ENCODE peak calls at places on chromosome 13, in four cellular contexts. One of them, this sample, is unnamed.

GRCh38 chr13:35600137-35600536 is 123.6 kb upstream of the MAB21L1 start:
- DNase-seq in neural progenitor cell: no peak
- DNase-seq in ovary: no peak
- DNase-seq in cardiac muscle cell: no peak
- DNase-seq in this sample: no peak

GRCh38 chr13:75400775-75401174 is 81.2 kb downstream of the TBC1D4 start:
- DNase-seq in neural progenitor cell: no peak
- DNase-seq in ovary: no peak
- DNase-seq in cardiac muscle cell: no peak
- DNase-seq in this sample: no peak

GRCh38 chr13:31675521-31675953 is 63.8 kb upstream of the RXFP2 start:
- DNase-seq in neural progenitor cell: no peak
- DNase-seq in ovary: no peak
- DNase-seq in cardiac muscle cell: no peak
- DNase-seq in this sample: no peak

GRCh38 chr13:27465611-27466010 is 15.2 kb upstream of the MTIF3 start:
- DNase-seq in neural progenitor cell: no peak
- DNase-seq in ovary: no peak
- DNase-seq in cardiac muscle cell: no peak
- DNase-seq in this sample: no peak

GRCh38 chr13:35818577-35819165 is 312.5 kb downstream of the DCLK1 start:
- DNase-seq in neural progenitor cell: peak; percentile 58
- DNase-seq in ovary: no peak
- DNase-seq in cardiac muscle cell: peak; percentile 57
- DNase-seq in this sample: no peak

GRCh38 chr13:92843549-92843948 is 383.1 kb upstream of the GPC6 start:
- DNase-seq in neural progenitor cell: no peak
- DNase-seq in ovary: no peak
- DNase-seq in cardiac muscle cell: no peak
- DNase-seq in this sample: no peak

GRCh38 chr13:73781384-73781783 is 352.8 kb downstream of the KLF12 start:
- DNase-seq in neural progenitor cell: no peak
- DNase-seq in ovary: no peak
- DNase-seq in cardiac muscle cell: no peak
- DNase-seq in this sample: no peak

GRCh38 chr13:39777527-39778061 is 122.1 kb downstream of the COG6 start:
- DNase-seq in neural progenitor cell: peak; percentile 41
- DNase-seq in ovary: no peak
- DNase-seq in cardiac muscle cell: no peak
- DNase-seq in this sample: peak; percentile 70

DNA sequence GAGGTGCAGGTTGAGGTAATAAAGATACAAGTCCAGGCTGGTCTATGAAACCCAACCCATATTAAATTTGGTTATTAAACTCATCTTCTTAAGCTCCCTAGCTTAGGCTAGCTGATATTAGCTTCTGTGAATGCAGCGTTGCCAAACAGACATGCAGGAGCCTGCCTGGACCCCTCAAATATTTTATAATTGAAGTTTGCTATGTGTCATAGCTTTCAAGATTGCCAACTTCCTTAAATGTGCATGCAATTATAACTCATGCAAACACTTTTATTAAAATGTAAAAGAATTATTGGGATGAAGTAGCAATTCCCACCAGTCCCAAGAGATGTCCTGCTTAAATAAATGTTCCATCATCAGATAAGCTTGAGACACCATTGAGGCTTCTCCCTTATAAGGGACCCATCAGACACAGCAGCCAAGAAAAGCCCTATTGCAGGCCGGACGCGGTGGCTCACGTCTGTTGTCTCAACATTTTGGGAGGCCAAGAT is 51.3 kb downstream of the MBNL2 start:
- DNase-seq in neural progenitor cell: no peak
- DNase-seq in ovary: no peak
- DNase-seq in cardiac muscle cell: no peak
- DNase-seq in this sample: peak; percentile 94
- H3K4me1 ChIP-seq in neural progenitor cell: no peaks in the 10 kb centered on the region
- H3K4me1 ChIP-seq in ovary: peaks cover 25% of the 10 kb centered on the region
- H3K4me1 ChIP-seq in cardiac muscle cell: no peaks in the 10 kb centered on the region
- H3K4me1 ChIP-seq in this sample: peaks cover 74% of the 10 kb centered on the region

GRCh38 chr13:95156208-95156607 is 145.0 kb downstream of the ABCC4 start:
- DNase-seq in neural progenitor cell: no peak
- DNase-seq in ovary: no peak
- DNase-seq in cardiac muscle cell: no peak
- DNase-seq in this sample: no peak

GRCh38 chr13:95155504-95155903 is 145.7 kb downstream of the ABCC4 start:
- DNase-seq in neural progenitor cell: no peak
- DNase-seq in ovary: no peak
- DNase-seq in cardiac muscle cell: no peak
- DNase-seq in this sample: no peak

GRCh38 chr13:95155093-95155492 is 146.2 kb downstream of the ABCC4 start:
- DNase-seq in neural progenitor cell: no peak
- DNase-seq in ovary: no peak
- DNase-seq in cardiac muscle cell: no peak
- DNase-seq in this sample: no peak

GRCh38 chr13:95164830-95165229 is 136.4 kb downstream of the ABCC4 start:
- DNase-seq in neural progenitor cell: no peak
- DNase-seq in ovary: no peak
- DNase-seq in cardiac muscle cell: no peak
- DNase-seq in this sample: no peak

DNA sequence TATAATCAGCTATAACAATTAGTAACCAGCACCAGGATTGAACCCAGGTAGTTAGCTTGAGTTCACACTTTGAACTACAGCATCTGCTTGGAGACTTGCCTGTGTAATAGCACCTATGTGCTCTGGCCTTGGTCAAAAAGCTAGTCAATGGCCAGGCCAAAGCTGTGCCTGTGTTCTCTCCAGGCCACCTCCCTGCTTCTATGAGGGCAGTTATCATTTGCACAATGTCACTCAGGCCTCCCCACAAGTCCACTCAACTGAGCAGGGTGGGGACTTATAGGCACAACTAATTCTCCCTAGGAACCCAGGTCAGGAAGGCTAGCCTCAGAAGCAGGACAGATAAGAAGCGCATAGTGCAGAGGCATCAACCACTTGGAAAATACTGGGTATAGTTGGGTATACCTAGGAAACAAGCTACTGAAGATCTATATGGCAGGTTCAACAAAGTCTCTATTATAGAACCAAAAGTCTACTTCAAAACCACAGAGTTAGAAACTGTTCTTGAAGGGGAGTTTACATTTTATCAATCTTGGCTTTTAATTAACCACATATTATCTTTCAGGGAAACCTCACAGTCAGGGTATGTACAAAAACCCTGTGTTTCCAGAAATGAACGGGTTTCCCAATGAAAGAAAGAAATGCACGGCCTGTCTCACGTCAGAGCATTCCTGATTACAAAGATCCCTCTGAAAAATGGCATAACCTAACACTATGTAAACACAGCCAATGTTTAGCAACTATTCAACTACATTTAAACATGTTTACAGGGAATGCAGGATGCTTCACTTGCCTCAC is 140.9 kb downstream of the ABCC4 start:
- DNase-seq in neural progenitor cell: no peak
- DNase-seq in ovary: no peak
- DNase-seq in cardiac muscle cell: peak; percentile 5
- DNase-seq in this sample: no peak
- H3K36me3 ChIP-seq in neural progenitor cell: no peaks in the 10 kb centered on the region
- H3K36me3 ChIP-seq in ovary: no peaks in the 10 kb centered on the region
- H3K36me3 ChIP-seq in cardiac muscle cell: no peaks in the 10 kb centered on the region
- H3K36me3 ChIP-seq in this sample: peaks cover 2% of the 10 kb centered on the region

GRCh38 chr13:111460548-111461444 is 140.4 kb downstream of the TEX29 start:
- DNase-seq in neural progenitor cell: peak; percentile 80
- DNase-seq in ovary: no peak
- DNase-seq in cardiac muscle cell: peak; percentile 66
- DNase-seq in this sample: no peak

GRCh38 chr13:111459803-111460547 is 139.5 kb downstream of the TEX29 start:
- DNase-seq in neural progenitor cell: no peak
- DNase-seq in ovary: no peak
- DNase-seq in cardiac muscle cell: no peak
- DNase-seq in this sample: no peak

GRCh38 chr13:111456452-111457230 is 136.2 kb downstream of the TEX29 start:
- DNase-seq in neural progenitor cell: no peak
- DNase-seq in ovary: no peak
- DNase-seq in cardiac muscle cell: no peak
- DNase-seq in this sample: no peak

GRCh38 chr13:111458001-111458531 is 137.6 kb downstream of the TEX29 start:
- DNase-seq in neural progenitor cell: no peak
- DNase-seq in ovary: no peak
- DNase-seq in cardiac muscle cell: no peak
- DNase-seq in this sample: no peak

DNA sequence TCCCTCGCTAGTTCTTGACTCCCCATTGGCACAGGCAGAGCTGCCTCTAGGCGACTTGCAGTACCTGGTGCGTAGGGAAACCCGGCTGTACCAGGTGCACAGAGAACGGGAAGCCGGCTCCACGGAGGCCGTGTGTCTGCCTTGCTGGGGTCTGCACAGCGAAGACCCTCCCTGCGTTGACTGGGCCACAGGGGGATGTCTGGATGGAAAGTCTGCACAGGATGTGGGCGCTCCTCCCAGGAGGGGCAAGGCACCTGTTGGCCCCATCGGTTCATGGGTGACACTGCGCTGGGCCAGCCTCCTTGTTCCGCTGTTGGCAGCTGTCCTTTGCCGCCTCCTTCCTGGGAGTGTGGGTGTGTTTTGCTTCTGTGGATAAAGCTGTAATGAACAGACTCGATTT is 138.3 kb downstream of the TEX29 start:
- DNase-seq in neural progenitor cell: no peak
- DNase-seq in ovary: no peak
- DNase-seq in cardiac muscle cell: no peak
- DNase-seq in this sample: no peak
- H3K4me1 ChIP-seq in neural progenitor cell: no peaks in the 10 kb centered on the region
- H3K4me1 ChIP-seq in ovary: no peaks in the 10 kb centered on the region
- H3K4me1 ChIP-seq in cardiac muscle cell: no peaks in the 10 kb centered on the region
- H3K4me1 ChIP-seq in this sample: no peaks in the 10 kb centered on the region

DNA sequence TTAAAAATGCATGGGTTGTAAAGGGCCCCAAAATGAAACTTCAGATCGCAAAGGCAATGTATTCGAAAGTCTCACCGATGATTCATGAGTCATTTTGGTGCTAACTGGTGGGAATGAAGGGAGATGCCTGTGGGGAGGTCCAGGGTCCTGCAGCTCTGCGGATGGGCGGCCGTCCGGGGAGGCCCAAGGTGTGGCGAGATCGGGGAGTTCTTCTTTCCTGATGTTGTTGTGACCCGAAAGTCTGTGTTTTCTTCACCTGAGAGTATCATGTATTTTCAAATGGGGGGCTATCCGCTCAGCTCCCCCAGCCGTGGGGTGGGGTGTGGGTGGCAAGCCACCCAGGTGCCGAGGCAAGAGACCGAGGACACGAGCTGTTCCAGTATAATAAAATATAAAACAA is 36.5 kb downstream of the TFDP1 start:
- DNase-seq in neural progenitor cell: no peak
- DNase-seq in ovary: no peak
- DNase-seq in cardiac muscle cell: no peak
- DNase-seq in this sample: no peak
- H3K36me3 ChIP-seq in neural progenitor cell: peaks cover 12% of the 10 kb centered on the region
- H3K36me3 ChIP-seq in ovary: no peaks in the 10 kb centered on the region
- H3K36me3 ChIP-seq in cardiac muscle cell: peaks cover 5% of the 10 kb centered on the region
- H3K36me3 ChIP-seq in this sample: peaks cover 24% of the 10 kb centered on the region

DNA sequence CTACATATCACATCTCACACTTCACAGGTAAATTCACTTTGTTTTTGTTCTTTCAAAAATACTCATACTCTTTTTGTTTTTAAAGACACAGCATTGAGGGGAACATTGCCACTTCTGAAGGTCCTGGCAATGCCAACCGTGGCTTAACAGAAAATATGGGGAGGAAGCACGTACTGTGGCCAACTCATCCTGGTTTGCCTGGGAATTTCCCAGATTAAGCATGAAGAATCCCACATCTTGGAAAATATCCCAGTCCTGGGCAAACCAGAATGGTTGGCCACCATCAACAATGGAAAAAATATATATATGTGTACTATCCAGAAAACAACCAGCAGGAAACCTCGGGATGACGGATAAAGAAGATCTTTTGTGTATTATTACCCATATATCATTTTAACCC is 1032.2 kb upstream of the SLC10A2 start:
- DNase-seq in neural progenitor cell: no peak
- DNase-seq in ovary: no peak
- DNase-seq in cardiac muscle cell: no peak
- DNase-seq in this sample: no peak
- H3K4me1 ChIP-seq in neural progenitor cell: no peaks in the 10 kb centered on the region
- H3K4me1 ChIP-seq in ovary: no peaks in the 10 kb centered on the region
- H3K4me1 ChIP-seq in cardiac muscle cell: no peaks in the 10 kb centered on the region
- H3K4me1 ChIP-seq in this sample: no peaks in the 10 kb centered on the region

GRCh38 chr13:114235697-114236096 is 1.0 kb downstream of the CDC16 start:
- DNase-seq in neural progenitor cell: peak; percentile 31
- DNase-seq in ovary: no peak
- DNase-seq in cardiac muscle cell: no peak
- DNase-seq in this sample: no peak
- H3K36me3 ChIP-seq in neural progenitor cell: peaks cover 16% of the 10 kb centered on the region
- H3K36me3 ChIP-seq in ovary: no peaks in the 10 kb centered on the region
- H3K36me3 ChIP-seq in cardiac muscle cell: peaks cover 33% of the 10 kb centered on the region
- H3K36me3 ChIP-seq in this sample: peaks cover 10% of the 10 kb centered on the region

DNA sequence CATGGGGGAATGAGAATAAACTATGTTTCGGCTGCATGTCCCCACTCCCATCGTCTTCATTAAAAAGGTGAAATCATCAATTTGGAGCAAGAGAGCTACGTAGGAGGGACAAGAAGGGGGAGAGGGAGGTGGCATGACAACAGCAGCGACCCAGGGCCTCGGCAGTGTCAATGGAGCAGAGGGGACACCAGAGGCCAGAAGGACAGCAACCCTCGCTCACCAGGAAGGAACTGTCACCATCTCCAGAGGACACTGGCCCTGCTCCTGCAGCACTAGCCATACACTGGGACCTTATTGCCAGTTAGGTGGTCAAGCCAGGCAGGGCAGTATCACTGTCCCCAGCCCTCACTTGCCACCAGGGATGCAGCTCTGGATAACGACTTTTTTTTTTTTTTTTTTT is 34.2 kb downstream of the NAXD start:
- DNase-seq in neural progenitor cell: no peak
- DNase-seq in ovary: no peak
- DNase-seq in cardiac muscle cell: no peak
- DNase-seq in this sample: no peak
- H3K4me1 ChIP-seq in neural progenitor cell: peaks cover 19% of the 10 kb centered on the region
- H3K4me1 ChIP-seq in ovary: peaks cover 4% of the 10 kb centered on the region
- H3K4me1 ChIP-seq in cardiac muscle cell: peaks cover 2% of the 10 kb centered on the region
- H3K4me1 ChIP-seq in this sample: no peaks in the 10 kb centered on the region

This sample was measured in keratinocyte.